ENCODE peak calls at places on chromosomes 2 and 18, in seven cellular contexts. A is tibial artery, Y is NB4, V is ovary, U is left ventricle myocardium inferior, N is Peyer's patch, L is sigmoid colon. R is an unnamed sample.

GRCh38 chr18:78813156-78813555 is 166.5 kb upstream of the SALL3 start:
- DNase-seq in N (no peak), Y (no peak), V (no peak), U (no peak), L (no peak), A (no peak), R (no peak)

GRCh38 chr18:79200546-79201268 is 131.5 kb downstream of the ATP9B start:
- DNase-seq in U (peak; percentile 49), N (peak; percentile 88), V (peak; percentile 34), Y (peak; percentile 52), L (peak; percentile 82), A (no peak), R (no peak)

GRCh38 chr18:23884712-23885375 is 129.7 kb upstream of the TTC39C start:
- DNase-seq in L (peak; percentile 72), Y (no peak), A (peak; percentile 74), U (no peak), V (peak; percentile 31), N (peak; percentile 73), R (no peak)

GRCh38 chr2:180328795-180329422 is 321.8 kb upstream of the CWC22 start:
- DNase-seq in Y (no peak), L (no peak), U (no peak), V (no peak), N (no peak), A (no peak), R (no peak)

GRCh38 chr2:217740178-217740577 is 262.6 kb downstream of the TNS1 start:
- DNase-seq in U (no peak), N (no peak), L (no peak), Y (no peak), A (no peak), V (no peak), R (no peak)

GRCh38 chr18:43405097-43405496 is 127.8 kb upstream of the SYT4 start:
- DNase-seq in L (no peak), U (no peak), Y (peak; percentile 5), A (no peak), N (no peak), V (no peak), R (no peak)

GRCh38 chr2:152648336-152648735 is 68.9 kb downstream of the PRPF40A start:
- DNase-seq in L (no peak), V (no peak), Y (no peak), N (no peak), U (no peak), A (no peak), R (no peak)

GRCh38 chr2:227748079-227748478 is 2.4 kb downstream of the SCYGR8 start:
- DNase-seq in Y (peak; percentile 41), U (no peak), V (no peak), A (no peak), N (no peak), L (no peak), R (no peak)

GRCh38 chr2:109305494-109306187 is 176.6 kb downstream of the SH3RF3 start:
- DNase-seq in A (no peak), N (no peak), V (no peak), Y (no peak), L (no peak), U (no peak), R (no peak)

GRCh38 chr2:38113999-38114708 is 38.2 kb upstream of the CYP1B1 start:
- DNase-seq in L (no peak), N (no peak), U (no peak), V (no peak), Y (peak; percentile 84), A (no peak), R (no peak)

GRCh38 chr2:165691615-165692014 is 102.4 kb downstream of the GALNT3 start:
- DNase-seq in L (no peak), N (no peak), U (peak; percentile 18), A (peak; percentile 69), Y (no peak), V (peak; percentile 36), R (no peak)

GRCh38 chr2:903223-903900 is 47.3 kb upstream of the SNTG2 start:
- DNase-seq in U (no peak), L (no peak), A (no peak), V (no peak), N (no peak), Y (peak; percentile 11), R (no peak)
- TF ChIP-seq CTCF in U (no peak), L (no peak), A (no peak), V (no peak), N (no peak), Y (no peak), R (no peak)

DNA sequence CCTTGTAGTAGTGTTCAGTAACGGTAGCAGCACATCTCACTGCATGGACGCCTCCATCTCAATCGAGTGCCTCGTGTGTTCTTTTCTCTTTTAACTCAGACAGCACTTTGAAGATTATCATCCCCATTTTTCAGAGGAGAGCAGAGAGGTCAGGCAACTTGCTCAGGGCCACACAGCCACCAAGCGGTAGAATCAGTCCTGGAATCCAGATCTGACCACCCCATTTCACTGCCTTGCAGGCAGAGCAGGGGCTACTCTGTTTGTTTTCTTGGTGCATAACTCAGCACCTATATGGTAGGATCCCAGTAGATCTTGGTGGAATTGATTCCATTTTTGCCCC is 129.5 kb downstream of the SMAD7 start:
- DNase-seq in A (no peak), V (peak; percentile 3), L (peak; percentile 14), Y (no peak), U (no peak), N (no peak), R (no peak)
- TF ChIP-seq CTCF in A (no peak), V (no peak), L (no peak), Y (no peak), U (no peak), N (no peak), R (no peak)

DNA sequence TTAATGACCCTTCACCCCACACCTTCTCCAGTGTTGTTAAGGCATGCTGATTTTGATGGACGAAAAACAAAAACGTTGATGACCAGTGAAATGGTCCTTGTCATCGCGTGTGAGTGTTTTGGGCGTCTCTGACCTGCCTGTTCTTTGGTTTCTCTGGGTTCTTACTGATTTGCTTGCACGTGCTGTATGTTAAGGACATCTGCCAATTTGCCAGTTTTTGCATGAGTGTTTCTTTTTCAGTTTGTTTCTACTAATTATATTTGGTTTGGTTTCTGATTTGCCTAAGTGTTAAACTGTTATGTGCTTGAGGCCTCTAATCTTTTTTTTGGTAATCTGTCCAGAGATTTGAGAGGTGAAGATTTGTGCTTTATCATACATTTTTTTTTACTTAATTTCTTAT is 14.6 kb downstream of the TRAF3IP1 start:
- DNase-seq in N (no peak), V (no peak), A (no peak), U (no peak), L (no peak), Y (no peak), R (no peak)
- TF ChIP-seq CTCF in N (no peak), V (no peak), A (no peak), U (no peak), L (no peak), Y (no peak), R (no peak)

DNA sequence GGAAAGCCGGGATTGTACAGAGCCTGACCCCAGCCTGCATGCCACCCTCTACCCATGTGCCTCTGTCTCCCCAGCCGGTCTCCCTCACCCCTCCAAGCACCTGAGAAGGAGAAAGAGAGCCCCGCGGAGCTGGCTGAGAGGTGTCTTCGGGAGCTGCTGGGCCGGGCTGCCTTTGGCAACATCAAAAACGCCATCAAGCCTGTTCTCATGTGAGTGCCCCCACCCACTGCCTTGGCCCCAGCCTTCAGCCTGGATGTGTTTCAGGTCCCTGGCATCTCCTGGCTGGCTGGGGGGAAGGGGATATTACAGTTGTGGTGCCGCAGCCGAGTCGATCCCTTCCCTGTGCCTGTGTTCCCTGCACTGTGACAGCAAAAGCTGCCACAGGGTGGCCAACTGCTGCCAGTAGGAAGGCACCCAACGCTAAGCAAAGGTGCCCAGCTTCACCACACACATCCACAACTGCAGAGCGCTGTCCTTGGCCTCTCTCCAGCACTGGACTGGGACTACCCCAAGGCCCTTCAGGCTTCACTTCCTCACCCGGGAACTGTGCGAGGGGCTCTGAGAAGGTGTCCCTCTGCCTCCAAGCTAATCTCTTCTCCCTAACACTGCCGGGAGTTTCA is 38.4 kb downstream of the POMC start:
- DNase-seq in V (no peak), A (no peak), N (peak; percentile 39), L (no peak), U (no peak), Y (peak; percentile 37), R (no peak)
- TF ChIP-seq CTCF in V (no peak), A (no peak), N (no peak), L (no peak), U (no peak), Y (peak; percentile 32), R (no peak)

R was measured in activated B cell treated with CpG ODN at 0.5 μM for 24 hours.